ENCODE peak calls at places on chromosomes 11 and 22, in four cellular contexts. G, K, W and U are unnamed samples.

GRCh38 chr22:20228055-20228938 is 39.8 kb downstream of the RTN4R start:
- DNase-seq in G (no peak), K (no peak), W (no peak), U (no peak)

GRCh38 chr22:23121026-23121823 is 20.6 kb downstream of the RSPH14 start:
- DNase-seq in K (no peak), G (no peak), W (no peak), U (no peak)

GRCh38 chr11:105148241-105148640 is 8.7 kb upstream of the CARD18 start:
- DNase-seq in G (no peak), W (no peak), K (no peak), U (no peak)

GRCh38 chr11:125072210-125072960 is 9.3 kb downstream of the SLC37A2 start:
- DNase-seq in G (no peak), W (peak; percentile 58), K (no peak), U (no peak)

GRCh38 chr22:17213976-17214375 is 5.3 kb downstream of the ADA2 start:
- DNase-seq in G (peak; percentile 16), K (peak; percentile 73), W (peak; percentile 69), U (peak; percentile 22)

GRCh38 chr11:96863520-96863919 is 473.7 kb downstream of the JRKL start:
- DNase-seq in K (no peak), W (no peak), G (no peak), U (no peak)

GRCh38 chr22:41925783-41926460 is 684 bp downstream of the TNFRSF13C start:
- DNase-seq in K (no peak), W (peak; percentile 87), G (peak; percentile 12), U (peak; percentile 89)

GRCh38 chr11:117884994-117885393 is 8.5 kb upstream of the FXYD6 start:
- DNase-seq in W (no peak), G (peak; percentile 24), K (peak; percentile 65), U (no peak)

GRCh38 chr11:68498903-68499883 is 38.6 kb downstream of the PPP6R3 start:
- DNase-seq in G (no peak), W (no peak), K (no peak), U (no peak)

GRCh38 chr11:65556470-65557279 is 1.5 kb downstream of the LTBP3 start:
- DNase-seq in G (no peak), W (no peak), K (no peak), U (no peak)

GRCh38 chr11:116507016-116507415 is 265.8 kb downstream of the BUD13 start:
- DNase-seq in W (no peak), G (no peak), K (no peak), U (no peak)

GRCh38 chr22:39773976-39774539 is 119.5 kb downstream of the ENTHD1 start:
- DNase-seq in K (no peak), G (no peak), W (peak; percentile 13), U (no peak)

GRCh38 chr11:45985212-45985611 is 62.8 kb downstream of the LARGE2 start:
- DNase-seq in K (no peak), G (no peak), W (no peak), U (no peak)

GRCh38 chr11:70381872-70382842 is 16.2 kb upstream of the CTTN start:
- DNase-seq in K (no peak), G (peak; percentile 80), W (no peak), U (no peak)

GRCh38 chr22:45007946-45008852 is 1.6 kb downstream of the PHF21B start:
- DNase-seq in K (no peak), W (no peak), G (peak; percentile 27), U (no peak)

GRCh38 chr11:126403658-126404057 is 48.2 kb downstream of the ST3GAL4 start:
- DNase-seq in W (no peak), K (no peak), G (no peak), U (no peak)

DNA sequence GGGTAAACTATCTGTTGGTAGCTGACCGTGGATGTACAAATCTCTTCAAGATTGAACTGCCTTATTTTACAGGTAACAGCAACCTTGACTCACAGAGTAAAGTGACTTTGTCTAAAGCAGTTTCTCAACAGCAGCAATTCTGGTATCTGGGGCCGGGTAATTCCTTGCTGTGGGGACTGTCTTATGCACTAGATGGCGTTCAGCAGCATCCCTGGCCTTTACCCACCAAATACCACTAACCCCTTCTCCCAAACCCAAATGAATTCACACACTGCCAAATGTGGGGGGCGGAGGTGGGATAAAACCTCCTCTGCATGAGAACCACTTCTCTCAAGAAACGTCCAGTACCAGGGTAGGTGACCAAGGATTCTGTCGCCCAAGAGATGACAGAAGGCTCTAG is 1.7 kb upstream of the INCENP start:
- DNase-seq in K (no peak), W (no peak), G (no peak), U (no peak)
- TF ChIP-seq CTCF in K (no peak), W (no peak), G (peak; percentile 9), U (peak; percentile 18)

GRCh38 chr11:61294717-61295595 is at the start of gene VWCE:
- DNase-seq in W (peak; percentile 38), K (no peak), G (peak; percentile 35), U (peak; percentile 66)

GRCh38 chr11:61293869-61294716 is 1.0 kb downstream of the VWCE start:
- DNase-seq in K (peak; percentile 62), W (peak; percentile 21), G (peak; percentile 33), U (peak; percentile 21)

GRCh38 chr11:61295596-61295926 is 445 bp upstream of the VWCE start:
- DNase-seq in W (peak; percentile 11), K (no peak), G (no peak), U (no peak)

GRCh38 chr11:61290905-61291690 is 4.0 kb downstream of the VWCE start:
- DNase-seq in K (no peak), G (no peak), W (no peak), U (peak; percentile 33)
- TF ChIP-seq CTCF in K (no peak), G (peak; percentile 14), W (no peak), U (no peak)

GRCh38 chr22:25159028-25159427 is 40.6 kb upstream of the CRYBB3 start:
- DNase-seq in G (peak; percentile 33), K (no peak), W (no peak), U (no peak)
- TF ChIP-seq CTCF in G (no peak), K (no peak), W (no peak), U (no peak)

GRCh38 chr11:122711831-122712378 is 56.4 kb downstream of the UBASH3B start:
- DNase-seq in G (peak; percentile 75), K (no peak), W (no peak), U (no peak)
- TF ChIP-seq CTCF in G (peak; percentile 41), K (no peak), W (no peak), U (no peak)

GRCh38 chr11:18140145-18140544 is 7.8 kb downstream of the MRGPRX3 start:
- DNase-seq in K (no peak), W (no peak), G (no peak), U (no peak)

GRCh38 chr11:18145837-18146236 is 13.5 kb downstream of the MRGPRX3 start:
- DNase-seq in G (no peak), W (no peak), K (no peak), U (no peak)

GRCh38 chr11:18144243-18144642 is 11.9 kb downstream of the MRGPRX3 start:
- DNase-seq in W (no peak), G (no peak), K (no peak), U (peak; percentile 34)

DNA sequence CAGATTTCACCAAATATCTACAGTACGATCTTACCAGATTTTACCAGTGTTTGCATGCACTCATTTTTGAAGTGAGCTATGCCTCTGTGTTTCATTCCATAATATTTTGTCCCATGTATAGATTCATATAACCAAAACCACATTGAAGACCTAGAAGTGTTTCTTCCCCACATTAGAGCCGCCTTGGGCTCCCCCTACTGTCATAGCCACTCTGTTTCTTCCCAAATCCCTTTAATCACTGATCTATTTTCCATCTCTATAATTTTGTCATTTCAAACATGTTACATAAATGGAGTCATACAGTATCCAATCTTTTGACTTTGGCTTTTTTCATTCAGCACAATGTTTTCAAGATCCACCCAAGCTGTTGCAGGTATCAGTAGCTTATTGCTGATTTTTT is 12.7 kb downstream of the MRGPRX3 start:
- DNase-seq in G (no peak), W (no peak), K (no peak), U (no peak)
- TF ChIP-seq CTCF in G (peak; percentile 21), W (no peak), K (no peak), U (no peak)